ENCODE peak calls at places on chromosomes 6 and 20, in six cellular contexts. N, O, Q, R, V and D are unnamed samples.

GRCh38 chr6:132933085-132933484 is 118.7 kb downstream of the RPS12 start:
- DNase-seq in N (no peak), O (no peak), Q (no peak), R (no peak), V (no peak), D (no peak)

GRCh38 chr6:155882527-155883333 is 427.1 kb upstream of the NOX3 start:
- DNase-seq in N (no peak), O (no peak), Q (no peak), R (no peak), V (no peak), D (no peak)

GRCh38 chr20:37408202-37408929 is 62.4 kb downstream of the SRC start:
- DNase-seq in N (no peak), O (no peak), Q (no peak), R (no peak), V (no peak), D (no peak)

GRCh38 chr6:107661291-107661690 is 162.8 kb downstream of the SCML4 start:
- DNase-seq in N (no peak), O (no peak), Q (no peak), R (no peak), V (no peak), D (no peak)

GRCh38 chr6:31763617-31763940 is 1.1 kb downstream of the SAPCD1 start:
- DNase-seq in N (no peak), O (no peak), Q (no peak), R (no peak), V (no peak), D (no peak)

GRCh38 chr20:11901127-11901526 is 16.6 kb upstream of the BTBD3 start:
- DNase-seq in N (no peak), O (no peak), Q (no peak), R (no peak), V (peak), D (no peak)

GRCh38 chr6:16533721-16534136 is 227.5 kb downstream of the ATXN1 start:
- DNase-seq in N (no peak), O (no peak), Q (no peak), R (no peak), V (no peak), D (no peak)

GRCh38 chr20:62587757-62588402 is 54.4 kb upstream of the SLCO4A1 start:
- DNase-seq in N (no peak), O (no peak), Q (no peak), R (peak), V (no peak), D (no peak)

GRCh38 chr20:36098364-36098763 is 56.2 kb upstream of the EPB41L1 start:
- DNase-seq in N (no peak), O (peak), Q (no peak), R (no peak), V (no peak), D (no peak)

GRCh38 chr6:108626777-108627176 is 66.1 kb downstream of the FOXO3 start:
- DNase-seq in N (no peak), O (no peak), Q (no peak), R (no peak), V (no peak), D (no peak)

GRCh38 chr20:46118481-46119020 is 437 bp downstream of the CD40 start:
- DNase-seq in N (peak), O (peak), Q (no peak), R (peak), V (no peak), D (peak)

GRCh38 chr6:49576618-49577017 is 26.1 kb downstream of the C6orf141 start:
- DNase-seq in N (no peak), O (no peak), Q (no peak), R (no peak), V (no peak), D (no peak)

GRCh38 chr6:168713839-168714238 is 272.9 kb downstream of the SMOC2 start:
- DNase-seq in N (no peak), O (no peak), Q (no peak), R (no peak), V (no peak), D (no peak)

GRCh38 chr6:107727096-107727757 is 96.9 kb downstream of the SCML4 start:
- DNase-seq in N (no peak), O (no peak), Q (no peak), R (no peak), V (no peak), D (no peak)

GRCh38 chr6:31125586-31126363 is 5.5 kb upstream of the CDSN start:
- DNase-seq in N (no peak), O (no peak), Q (no peak), R (no peak), V (peak), D (no peak)

GRCh38 chr6:159204605-159205004 is 35.4 kb downstream of the FNDC1 start:
- DNase-seq in N (no peak), O (no peak), Q (no peak), R (no peak), V (no peak), D (no peak)

GRCh38 chr6:23280445-23280844 is 711.1 kb downstream of the HDGFL1 start:
- DNase-seq in N (no peak), O (no peak), Q (no peak), R (no peak), V (no peak), D (no peak)

GRCh38 chr6:145960918-145961604 is 3.1 kb downstream of the SHPRH start:
- DNase-seq in N (no peak), O (no peak), Q (no peak), R (no peak), V (peak), D (no peak)

GRCh38 chr6:148367418-148368024 is 24.9 kb downstream of the SASH1 start:
- DNase-seq in N (no peak), O (peak), Q (no peak), R (no peak), V (no peak), D (peak)

GRCh38 chr20:59738851-59739250 is 134.5 kb downstream of the PHACTR3 start:
- DNase-seq in N (no peak), O (no peak), Q (no peak), R (no peak), V (no peak), D (no peak)

GRCh38 chr6:22556298-22556697 is 13.1 kb upstream of the HDGFL1 start:
- DNase-seq in N (no peak), O (no peak), Q (no peak), R (no peak), V (no peak), D (no peak)

GRCh38 chr6:73017473-73017872 is 207.8 kb downstream of the KHDC1L start:
- DNase-seq in N (no peak), O (no peak), Q (no peak), R (no peak), V (no peak), D (no peak)

GRCh38 chr6:31727034-31727716 is 1.9 kb downstream of the DDAH2 start:
- DNase-seq in N (no peak), O (peak), Q (no peak), R (no peak), V (no peak), D (no peak)

GRCh38 chr6:116200619-116201249 is 53.1 kb downstream of the TSPYL4 start:
- DNase-seq in N (no peak), O (no peak), Q (no peak), R (no peak), V (no peak), D (no peak)

GRCh38 chr20:24779166-24779565 is 169.9 kb upstream of the CST7 start:
- DNase-seq in N (peak), O (no peak), Q (no peak), R (no peak), V (no peak), D (no peak)

GRCh38 chr6:88899569-88900316 is 63.7 kb downstream of the RNGTT start:
- DNase-seq in N (no peak), O (no peak), Q (no peak), R (no peak), V (no peak), D (no peak)
- TF ChIP-seq CTCF in N (no peak), O (no peak), Q (no peak), R (peak), V (peak), D (no peak)

DNA sequence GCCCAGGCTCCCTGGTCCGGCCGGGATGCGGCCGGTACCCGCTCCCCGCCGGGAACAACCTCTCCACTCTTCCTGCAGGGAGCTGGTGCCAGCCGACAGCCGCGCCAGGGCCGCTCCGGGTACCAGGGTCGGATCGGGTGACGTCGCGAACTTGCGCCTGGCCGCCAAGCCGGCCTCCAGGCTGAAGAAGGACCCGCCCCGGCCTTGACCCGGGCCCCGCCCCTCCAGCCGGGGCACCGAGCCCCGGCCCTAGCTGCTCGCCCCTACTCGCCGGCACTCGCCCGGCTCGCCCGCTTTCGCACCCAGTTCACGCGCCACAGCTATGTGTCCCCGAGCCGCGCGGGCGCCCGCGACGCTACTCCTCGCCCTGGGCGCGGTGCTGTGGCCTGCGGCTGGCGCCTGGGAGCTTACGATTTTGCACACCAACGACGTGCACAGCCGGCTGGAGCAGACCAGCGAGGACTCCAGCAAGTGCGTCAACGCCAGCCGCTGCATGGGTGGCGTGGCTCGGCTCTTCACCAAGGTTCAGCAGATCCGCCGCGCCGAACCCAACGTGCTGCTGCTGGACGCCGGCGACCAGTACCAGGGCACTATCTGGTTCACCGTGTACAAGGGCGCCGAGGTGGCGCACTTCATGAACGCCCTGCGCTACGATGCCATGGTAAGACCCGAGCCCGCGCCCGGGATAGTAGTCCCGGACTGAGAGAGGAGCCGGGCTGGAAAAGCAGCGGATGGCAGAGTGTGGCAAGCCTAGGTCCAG is at the start of gene NT5E:
- DNase-seq in N (peak), O (peak), Q (peak), R (peak), V (no peak), D (no peak)
- TF ChIP-seq CTCF in N (no peak), O (no peak), Q (no peak), R (no peak), V (no peak), D (no peak)

GRCh38 chr6:55449219-55449618 is 122.0 kb downstream of the GFRAL start:
- DNase-seq in N (no peak), O (no peak), Q (no peak), R (no peak), V (no peak), D (no peak)
- TF ChIP-seq CTCF in N (no peak), O (no peak), Q (no peak), R (no peak), V (no peak), D (no peak)

DNA sequence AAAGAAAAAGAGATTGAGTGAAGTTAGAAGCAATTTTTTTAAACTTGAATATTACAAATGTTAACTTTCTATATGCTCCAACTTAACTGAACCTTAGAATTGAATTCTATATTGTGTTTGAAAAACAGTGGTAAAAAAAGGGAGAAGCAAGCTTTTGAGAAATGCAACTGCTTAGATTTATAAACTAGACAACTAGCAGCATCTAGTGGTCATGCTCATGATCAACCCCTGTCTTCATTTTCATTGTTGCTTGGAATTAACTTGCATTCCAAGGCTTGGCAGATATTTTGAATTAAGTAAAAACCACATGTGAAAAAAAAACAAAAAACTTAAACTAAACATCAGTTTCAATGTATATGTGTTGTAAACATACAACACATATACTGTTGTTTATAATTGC is 113.1 kb downstream of the C6orf58 start:
- DNase-seq in N (no peak), O (no peak), Q (no peak), R (no peak), V (no peak), D (peak)
- TF ChIP-seq CTCF in N (no peak), O (no peak), Q (no peak), R (peak), V (peak), D (peak)